ENCODE peak calls at places on chromosome 2, in four cellular contexts. Z is fibroblast of mammary gland, F is kidney epithelial cell, X is neuronal stem cell. C is an unnamed sample.

GRCh38 chr2:174158003-174158402 is 90.3 kb downstream of the OLA1 start:
- DNase-seq in Z (peak; percentile 60), F (no peak), X (peak; percentile 20), C (no peak)

GRCh38 chr2:99700482-99701398 is 210.9 kb upstream of the REV1 start:
- DNase-seq in Z (no peak), F (no peak), X (no peak), C (no peak)

GRCh38 chr2:33069894-33070651 is 123.3 kb downstream of the LTBP1 start:
- DNase-seq in Z (peak; percentile 100), F (peak; percentile 95), X (no peak), C (peak; percentile 97)

GRCh38 chr2:173990970-173991819 is 26.0 kb upstream of the SP3 start:
- DNase-seq in Z (peak; percentile 88), F (no peak), X (no peak), C (peak; percentile 72)

GRCh38 chr2:100182494-100183355 is 40.3 kb upstream of the AFF3 start:
- DNase-seq in Z (peak; percentile 38), F (no peak), X (peak; percentile 41), C (no peak)

GRCh38 chr2:6772366-6772710 is 93.4 kb downstream of the CMPK2 start:
- DNase-seq in Z (no peak), F (no peak), X (peak; percentile 17), C (no peak)

GRCh38 chr2:158042666-158043065 is 59.0 kb upstream of the UPP2 start:
- DNase-seq in Z (no peak), F (no peak), X (no peak), C (no peak)

GRCh38 chr2:27014771-27015433 is 17.9 kb upstream of the TMEM214 start:
- DNase-seq in Z (no peak), F (no peak), X (no peak), C (no peak)

GRCh38 chr2:203871371-203871983 is 3.9 kb downstream of the CTLA4 start:
- DNase-seq in Z (no peak), F (no peak), X (no peak), C (no peak)

GRCh38 chr2:19363474-19363778 is 5.0 kb upstream of the OSR1 start:
- DNase-seq in Z (no peak), F (no peak), X (no peak), C (no peak)

GRCh38 chr2:10947005-10947440 is 35.3 kb downstream of the KCNF1 start:
- DNase-seq in Z (peak; percentile 66), F (no peak), X (no peak), C (no peak)

GRCh38 chr2:159090514-159091201 is 122.2 kb downstream of the TANC1 start:
- DNase-seq in Z (peak; percentile 39), F (peak; percentile 79), X (no peak), C (no peak)

GRCh38 chr2:209840434-209840833 is 68.8 kb downstream of the UNC80 start:
- DNase-seq in Z (no peak), F (no peak), X (no peak), C (no peak)

GRCh38 chr2:171590116-171590515 is 67.8 kb downstream of the CYBRD1 start:
- DNase-seq in Z (no peak), F (no peak), X (no peak), C (no peak)

GRCh38 chr2:241558532-241559488 is at the start of gene BOK:
- DNase-seq in Z (peak; percentile 72), F (peak; percentile 51), X (no peak), C (peak; percentile 30)

GRCh38 chr2:118423776-118424175 is 335.5 kb downstream of the INSIG2 start:
- DNase-seq in Z (no peak), F (no peak), X (no peak), C (no peak)

GRCh38 chr2:233841183-233841582 is 13.2 kb downstream of the HJURP start:
- DNase-seq in Z (no peak), F (no peak), X (no peak), C (no peak)

GRCh38 chr2:203534486-203535077 is 519 bp downstream of the RAPH1 start:
- DNase-seq in Z (no peak), F (no peak), X (no peak), C (no peak)

GRCh38 chr2:49298230-49298629 is 143.9 kb upstream of the FSHR start:
- DNase-seq in Z (no peak), F (no peak), X (no peak), C (no peak)

GRCh38 chr2:28654981-28655322 is 96.7 kb upstream of the PPP1CB start:
- DNase-seq in Z (no peak), F (no peak), X (no peak), C (no peak)

GRCh38 chr2:209391776-209392401 is 32.0 kb upstream of the MAP2 start:
- DNase-seq in Z (peak; percentile 63), F (no peak), X (no peak), C (no peak)

GRCh38 chr2:201257941-201258665 is 2.2 kb upstream of the CASP8 start:
- DNase-seq in Z (peak; percentile 84), F (peak; percentile 85), X (no peak), C (peak; percentile 81)

GRCh38 chr2:113965644-113966043 is 75.8 kb downstream of the ACTR3 start:
- DNase-seq in Z (peak; percentile 46), F (no peak), X (peak; percentile 14), C (no peak)

GRCh38 chr2:136422512-136422911 is 304.6 kb upstream of the CXCR4 start:
- DNase-seq in Z (no peak), F (no peak), X (no peak), C (no peak)

GRCh38 chr2:136420346-136420745 is 302.4 kb upstream of the CXCR4 start:
- DNase-seq in Z (no peak), F (no peak), X (no peak), C (no peak)

GRCh38 chr2:136424112-136424511 is 306.2 kb upstream of the CXCR4 start:
- DNase-seq in Z (no peak), F (no peak), X (no peak), C (no peak)

DNA sequence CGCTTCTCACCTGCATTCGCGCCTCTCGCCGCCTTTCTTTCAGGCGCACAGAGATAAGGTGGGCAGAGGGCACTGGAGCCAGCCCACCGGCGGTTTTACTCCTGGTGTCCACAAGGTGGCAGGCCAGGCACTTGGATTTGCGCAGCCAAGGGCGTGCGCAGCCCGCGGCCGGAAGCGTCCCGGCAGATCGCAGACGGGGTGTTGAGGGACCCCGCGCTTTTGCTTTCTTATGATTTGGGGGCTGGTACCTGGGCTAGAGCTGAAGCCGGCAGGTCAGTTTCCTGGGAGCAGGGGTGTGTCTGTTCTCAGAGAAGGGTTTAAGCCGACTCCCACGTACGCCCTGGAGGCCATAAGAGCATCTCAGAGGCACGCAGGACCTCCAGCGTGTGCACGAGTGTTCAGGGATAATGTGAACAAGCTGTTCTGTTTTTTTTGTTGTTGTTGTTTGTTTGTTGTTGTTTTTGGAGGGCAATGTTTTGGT is 305.6 kb upstream of the CXCR4 start:
- DNase-seq in Z (peak; percentile 47), F (no peak), X (peak; percentile 73), C (peak; percentile 17)
- H3K4me3 ChIP-seq in Z (peak overlapping the region; percentile 42), F (peak overlapping the region; percentile 30), X (peak overlapping the region; percentile 41), C (peak overlapping the region; percentile 33)

GRCh38 chr2:224958466-224958857 is 83.8 kb downstream of the DOCK10 start:
- DNase-seq in Z (peak; percentile 93), F (no peak), X (no peak), C (peak; percentile 77)
- H3K4me3 ChIP-seq in Z (no peak overlapping the region), F (no peak overlapping the region), X (no peak overlapping the region), C (no peak overlapping the region)

GRCh38 chr2:235950473-235950809 is 217.7 kb downstream of the GBX2 start:
- DNase-seq in Z (no peak), F (no peak), X (no peak), C (no peak)
- H3K4me3 ChIP-seq in Z (no peak overlapping the region), F (no peak overlapping the region), X (no peak overlapping the region), C (no peak overlapping the region)

DNA sequence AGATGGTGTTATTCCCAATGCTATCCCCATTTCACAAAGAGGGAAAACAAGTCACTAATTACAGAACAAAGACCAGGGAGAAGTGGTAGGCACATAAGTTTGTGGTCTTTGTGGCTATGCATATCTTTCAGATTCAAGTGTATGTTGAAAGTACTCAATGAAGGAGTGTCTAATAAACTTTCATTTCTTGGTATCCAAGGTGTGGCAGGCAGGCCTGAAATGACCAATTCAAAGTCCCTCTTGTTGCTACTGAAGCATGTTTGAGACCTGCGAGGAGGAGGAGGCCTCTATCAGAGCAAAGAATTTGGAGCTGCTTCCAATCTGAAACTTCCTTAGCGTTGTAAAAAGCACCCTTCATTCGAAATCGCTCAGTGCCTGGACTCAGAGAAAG is 60.9 kb upstream of the KLF7 start:
- DNase-seq in Z (no peak), F (no peak), X (no peak), C (no peak)
- H3K4me3 ChIP-seq in Z (no peak overlapping the region), F (no peak overlapping the region), X (no peak overlapping the region), C (no peak overlapping the region)

GRCh38 chr2:216537366-216537765 is 38.7 kb downstream of the RPL37A start:
- DNase-seq in Z (no peak), F (no peak), X (no peak), C (no peak)

GRCh38 chr2:216533504-216534068 is 34.9 kb downstream of the RPL37A start:
- DNase-seq in Z (no peak), F (no peak), X (no peak), C (no peak)

GRCh38 chr2:216536725-216537124 is 38.1 kb downstream of the RPL37A start:
- DNase-seq in Z (peak; percentile 78), F (no peak), X (no peak), C (peak; percentile 51)

GRCh38 chr2:216534809-216535208 is 36.2 kb downstream of the RPL37A start:
- DNase-seq in Z (no peak), F (no peak), X (no peak), C (no peak)

GRCh38 chr2:216535454-216535995 is 36.9 kb downstream of the RPL37A start:
- DNase-seq in Z (peak; percentile 82), F (peak; percentile 77), X (no peak), C (peak; percentile 76)
- H3K4me3 ChIP-seq in Z (no peak overlapping the region), F (no peak overlapping the region), X (no peak overlapping the region), C (no peak overlapping the region)

C was measured in HFF-Myc.